ENCODE peak calls at places on chromosome 3, in seven cellular contexts. N is PC-3; D is heart right ventricle; G is small intestine; L is breast epithelium; M is heart left ventricle; Y is naive thymus-derived CD4-positive, alpha-beta T cell. H is an unnamed sample. For H3K36me3, the result is how much of the 10 kb centered on the place peaks cover.

GRCh38 chr3:194867270-194867983 is 181.7 kb downstream of the FAM43A start:
- DNase-seq in N (peak), D (peak), G (peak), L (no peak), M (peak), Y (no peak), H (peak)

GRCh38 chr3:130963444-130963843 is 63.2 kb downstream of the ASTE1 start:
- DNase-seq in N (peak), D (no peak), G (no peak), L (no peak), M (no peak), Y (no peak), H (peak)

GRCh38 chr3:123329636-123330340 is 119.1 kb downstream of the ADCY5 start:
- DNase-seq in N (no peak), D (no peak), G (peak), L (peak), M (no peak), Y (no peak), H (no peak)

GRCh38 chr3:67349551-67350174 is 304.7 kb downstream of the SUCLG2 start:
- DNase-seq in N (peak), D (no peak), G (no peak), L (no peak), M (no peak), Y (peak), H (no peak)

GRCh38 chr3:150603888-150604319 is 783 bp downstream of the SELENOT start:
- DNase-seq in N (peak), D (no peak), G (no peak), L (no peak), M (no peak), Y (no peak), H (no peak)

GRCh38 chr3:177554900-177555759 is 357.8 kb upstream of the TBL1XR1 start:
- DNase-seq in N (peak), D (no peak), G (no peak), L (no peak), M (peak), Y (no peak), H (no peak)

GRCh38 chr3:34544136-34544535 is 745.7 kb downstream of the PDCD6IP start:
- DNase-seq in N (no peak), D (no peak), G (no peak), L (no peak), M (no peak), Y (no peak), H (no peak)

GRCh38 chr3:138188013-138188352 is 882 bp downstream of the ARMC8 start:
- DNase-seq in N (peak), D (no peak), G (no peak), L (no peak), M (no peak), Y (no peak), H (no peak)

GRCh38 chr3:22901684-22902083 is 301.4 kb upstream of the UBE2E2 start:
- DNase-seq in N (no peak), D (no peak), G (no peak), L (no peak), M (no peak), Y (no peak), H (no peak)

GRCh38 chr3:191441687-191442086 is 19.3 kb upstream of the PYDC2 start:
- DNase-seq in N (no peak), D (no peak), G (no peak), L (no peak), M (no peak), Y (no peak), H (no peak)

GRCh38 chr3:129549006-129549800 is 6.2 kb downstream of the H1-8 start:
- DNase-seq in N (peak), D (no peak), G (no peak), L (no peak), M (no peak), Y (no peak), H (no peak)

GRCh38 chr3:183442994-183443393 is 14.6 kb upstream of the MCF2L2 start:
- DNase-seq in N (no peak), D (no peak), G (no peak), L (no peak), M (no peak), Y (no peak), H (no peak)

GRCh38 chr3:192155194-192155593 is 572.1 kb downstream of the FGF12 start:
- DNase-seq in N (no peak), D (no peak), G (no peak), L (no peak), M (no peak), Y (no peak), H (no peak)

GRCh38 chr3:16468114-16469098 is 45.1 kb downstream of the RFTN1 start:
- DNase-seq in N (no peak), D (no peak), G (no peak), L (no peak), M (peak), Y (no peak), H (no peak)

GRCh38 chr3:20099020-20099539 is 58.8 kb downstream of the KAT2B start:
- DNase-seq in N (no peak), D (no peak), G (no peak), L (no peak), M (no peak), Y (no peak), H (no peak)

GRCh38 chr3:105458518-105459215 is 92.0 kb downstream of the ALCAM start:
- DNase-seq in N (peak), D (no peak), G (no peak), L (no peak), M (no peak), Y (no peak), H (peak)

GRCh38 chr3:116963802-116964201 is 254.2 kb downstream of the TUSC7 start:
- DNase-seq in N (peak), D (no peak), G (no peak), L (no peak), M (no peak), Y (no peak), H (no peak)

GRCh38 chr3:41241159-41241558 is 41.9 kb downstream of the CTNNB1 start:
- DNase-seq in N (no peak), D (no peak), G (no peak), L (no peak), M (no peak), Y (no peak), H (no peak)

GRCh38 chr3:41236198-41236597 is 36.9 kb downstream of the CTNNB1 start:
- DNase-seq in N (no peak), D (no peak), G (no peak), L (no peak), M (no peak), Y (no peak), H (no peak)

GRCh38 chr3:41237907-41238306 is 38.6 kb downstream of the CTNNB1 start:
- DNase-seq in N (no peak), D (no peak), G (no peak), L (no peak), M (no peak), Y (no peak), H (no peak)

GRCh38 chr3:41241800-41242571 is 42.7 kb downstream of the CTNNB1 start:
- DNase-seq in N (no peak), D (no peak), G (no peak), L (no peak), M (no peak), Y (no peak), H (no peak)

GRCh38 chr3:41239587-41239986 is 40.3 kb downstream of the CTNNB1 start:
- DNase-seq in N (no peak), D (no peak), G (no peak), L (no peak), M (no peak), Y (no peak), H (no peak)
- H3K36me3 ChIP-seq in N (half or more), D (half or more), G (under half), L (under half), M (half or more), Y (under half), H (half or more)

GRCh38 chr3:157693762-157694161 is 190.5 kb upstream of the VEPH1 start:
- DNase-seq in N (no peak), D (no peak), G (no peak), L (no peak), M (no peak), Y (no peak), H (no peak)
- H3K36me3 ChIP-seq in N (under half), D (under half), G (under half), L (under half), M (under half), Y (under half), H (under half)

GRCh38 chr3:15255215-15255614 is 49.2 kb downstream of the CAPN7 start:
- DNase-seq in N (no peak), D (no peak), G (no peak), L (no peak), M (no peak), Y (no peak), H (no peak)

GRCh38 chr3:15256861-15257341 is 50.9 kb downstream of the CAPN7 start:
- DNase-seq in N (no peak), D (no peak), G (no peak), L (no peak), M (no peak), Y (no peak), H (peak)

GRCh38 chr3:15258720-15259119 is 52.7 kb downstream of the CAPN7 start:
- DNase-seq in N (no peak), D (no peak), G (no peak), L (no peak), M (no peak), Y (no peak), H (no peak)

GRCh38 chr3:15253023-15253697 is 47.1 kb downstream of the CAPN7 start:
- DNase-seq in N (no peak), D (no peak), G (no peak), L (no peak), M (no peak), Y (no peak), H (no peak)
- H3K36me3 ChIP-seq in N (half or more), D (half or more), G (under half), L (under half), M (half or more), Y (half or more), H (half or more)

DNA sequence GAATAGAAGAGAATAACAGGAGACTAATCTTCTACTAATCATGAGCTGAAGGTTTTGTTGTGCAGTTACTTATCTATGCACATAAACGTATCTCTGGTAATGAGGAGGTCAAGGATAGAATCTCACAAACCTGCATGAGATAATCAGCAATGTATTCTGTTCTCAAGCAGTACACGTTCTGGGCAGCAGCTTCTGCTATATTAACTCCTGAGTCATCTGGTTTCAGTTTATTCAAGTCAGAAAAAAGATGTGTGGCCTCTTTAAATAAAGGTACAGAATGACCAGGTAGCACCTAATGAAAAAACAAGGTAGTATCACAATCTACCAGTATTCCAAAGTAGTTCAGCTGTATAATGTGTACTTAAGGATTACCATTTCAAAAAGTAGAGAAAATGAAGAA is 34.9 kb downstream of the CDV3 start:
- DNase-seq in N (no peak), D (no peak), G (no peak), L (no peak), M (no peak), Y (no peak), H (no peak)
- H3K36me3 ChIP-seq in N (under half), D (half or more), G (under half), L (under half), M (half or more), Y (under half), H (under half)

GRCh38 chr3:17967111-17967510 is 224.7 kb upstream of the TBC1D5 start:
- DNase-seq in N (no peak), D (no peak), G (no peak), L (no peak), M (no peak), Y (no peak), H (no peak)
- H3K36me3 ChIP-seq in N (under half), D (under half), G (under half), L (under half), M (under half), Y (under half), H (under half)

GRCh38 chr3:44455318-44455717 is 22.2 kb downstream of the ZNF445 start:
- DNase-seq in N (no peak), D (no peak), G (no peak), L (no peak), M (no peak), Y (no peak), H (no peak)
- H3K36me3 ChIP-seq in N (under half), D (half or more), G (under half), L (under half), M (half or more), Y (half or more), H (under half)

GRCh38 chr3:32482693-32483092 is 20.0 kb downstream of the CMTM6 start:
- DNase-seq in N (no peak), D (no peak), G (no peak), L (no peak), M (no peak), Y (no peak), H (no peak)

GRCh38 chr3:32484437-32484836 is 18.2 kb downstream of the CMTM6 start:
- DNase-seq in N (no peak), D (no peak), G (no peak), L (no peak), M (no peak), Y (no peak), H (no peak)

GRCh38 chr3:32480596-32480995 is 22.1 kb downstream of the CMTM6 start:
- DNase-seq in N (no peak), D (no peak), G (no peak), L (no peak), M (no peak), Y (no peak), H (no peak)

GRCh38 chr3:32483772-32484171 is 18.9 kb downstream of the CMTM6 start:
- DNase-seq in N (no peak), D (no peak), G (no peak), L (no peak), M (no peak), Y (no peak), H (no peak)

GRCh38 chr3:32481791-32482631 is 20.6 kb downstream of the CMTM6 start:
- DNase-seq in N (no peak), D (no peak), G (no peak), L (no peak), M (no peak), Y (no peak), H (no peak)
- H3K36me3 ChIP-seq in N (under half), D (under half), G (under half), L (under half), M (half or more), Y (under half), H (under half)

DNA sequence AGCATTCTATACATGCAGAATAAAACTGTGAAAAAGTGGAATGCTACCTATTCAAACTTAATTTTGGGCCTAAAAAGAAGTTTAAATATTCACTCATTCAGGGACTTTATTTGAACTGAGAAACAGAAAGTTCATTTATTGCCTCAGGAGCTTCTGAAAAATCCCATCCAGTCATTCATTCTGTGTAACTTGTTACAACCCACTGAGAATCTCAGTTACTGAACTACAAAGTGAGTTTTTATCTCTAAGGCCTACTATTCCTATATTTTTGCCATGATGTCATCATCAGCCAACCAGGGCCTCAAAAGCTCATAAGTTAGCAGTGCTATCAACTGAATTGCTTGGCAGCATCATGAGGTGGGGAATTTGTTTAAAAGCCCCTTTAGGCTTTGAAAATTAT is 98.0 kb upstream of the BOC start:
- DNase-seq in N (no peak), D (no peak), G (no peak), L (no peak), M (no peak), Y (no peak), H (no peak)
- H3K36me3 ChIP-seq in N (under half), D (under half), G (under half), L (under half), M (under half), Y (under half), H (under half)

GRCh38 chr3:46942079-46942478 is 34.5 kb downstream of the CCDC12 start:
- DNase-seq in N (no peak), D (no peak), G (peak), L (no peak), M (peak), Y (no peak), H (no peak)
- H3K36me3 ChIP-seq in N (half or more), D (under half), G (under half), L (under half), M (under half), Y (half or more), H (under half)

GRCh38 chr3:128103277-128103676 is 20.3 kb downstream of the RUVBL1 start:
- DNase-seq in N (no peak), D (no peak), G (no peak), L (no peak), M (no peak), Y (no peak), H (no peak)

GRCh38 chr3:128098234-128098633 is 25.4 kb downstream of the RUVBL1 start:
- DNase-seq in N (no peak), D (no peak), G (no peak), L (no peak), M (no peak), Y (no peak), H (no peak)

GRCh38 chr3:128095222-128095703 is 28.3 kb downstream of the RUVBL1 start:
- DNase-seq in N (peak), D (peak), G (peak), L (peak), M (peak), Y (peak), H (peak)

GRCh38 chr3:128100638-128101037 is 23.0 kb downstream of the RUVBL1 start:
- DNase-seq in N (no peak), D (no peak), G (no peak), L (no peak), M (no peak), Y (no peak), H (no peak)

GRCh38 chr3:128100126-128100525 is 23.5 kb downstream of the RUVBL1 start:
- DNase-seq in N (no peak), D (no peak), G (no peak), L (no peak), M (no peak), Y (no peak), H (no peak)
- H3K36me3 ChIP-seq in N (under half), D (half or more), G (under half), L (under half), M (half or more), Y (half or more), H (under half)

H was measured in cardiac muscle cell.